ENCODE peak calls at places on chromosomes 2 and 18, in eight cellular contexts. One of them, this sample, is unnamed.

GRCh38 chr2:25078171-25079049 is 36.5 kb downstream of the EFR3B start:
- DNase-seq in COR-L47: peak
- DNase-seq in HS-5: peak
- DNase-seq in right cardiac atrium: peak
- DNase-seq in CD4-positive, alpha-beta T cell: no peak
- DNase-seq in HCEC 1CT: peak
- DNase-seq in IMR-90: peak
- DNase-seq in SHP77: peak
- DNase-seq in this sample: peak

GRCh38 chr2:74222300-74222650 is 23.9 kb downstream of the MTHFD2 start:
- DNase-seq in HS-5: no peak
- DNase-seq in right cardiac atrium: no peak
- DNase-seq in CD4-positive, alpha-beta T cell: no peak
- DNase-seq in COR-L47: no peak
- DNase-seq in HCEC 1CT: no peak
- DNase-seq in SHP77: no peak
- DNase-seq in IMR-90: no peak
- DNase-seq in this sample: no peak

GRCh38 chr2:46014911-46015654 is 282.1 kb upstream of the EPAS1 start:
- DNase-seq in IMR-90: no peak
- DNase-seq in COR-L47: no peak
- DNase-seq in HCEC 1CT: no peak
- DNase-seq in CD4-positive, alpha-beta T cell: no peak
- DNase-seq in HS-5: no peak
- DNase-seq in right cardiac atrium: peak
- DNase-seq in SHP77: no peak
- DNase-seq in this sample: no peak

GRCh38 chr18:78596794-78597193 is 382.8 kb upstream of the SALL3 start:
- DNase-seq in HCEC 1CT: no peak
- DNase-seq in COR-L47: no peak
- DNase-seq in right cardiac atrium: no peak
- DNase-seq in CD4-positive, alpha-beta T cell: no peak
- DNase-seq in IMR-90: no peak
- DNase-seq in HS-5: no peak
- DNase-seq in SHP77: no peak
- DNase-seq in this sample: no peak

GRCh38 chr2:70716951-70717350 is 51.0 kb downstream of the ADD2 start:
- DNase-seq in right cardiac atrium: no peak
- DNase-seq in CD4-positive, alpha-beta T cell: no peak
- DNase-seq in COR-L47: no peak
- DNase-seq in IMR-90: no peak
- DNase-seq in HS-5: no peak
- DNase-seq in HCEC 1CT: no peak
- DNase-seq in SHP77: no peak
- DNase-seq in this sample: no peak

GRCh38 chr2:158079672-158080071 is 22.0 kb upstream of the UPP2 start:
- DNase-seq in HS-5: peak
- DNase-seq in right cardiac atrium: no peak
- DNase-seq in HCEC 1CT: no peak
- DNase-seq in SHP77: peak
- DNase-seq in IMR-90: peak
- DNase-seq in COR-L47: no peak
- DNase-seq in CD4-positive, alpha-beta T cell: no peak
- DNase-seq in this sample: peak

GRCh38 chr18:48072428-48073204 is 142.2 kb upstream of the SMAD2 start:
- DNase-seq in right cardiac atrium: peak
- DNase-seq in HS-5: no peak
- DNase-seq in COR-L47: no peak
- DNase-seq in CD4-positive, alpha-beta T cell: no peak
- DNase-seq in HCEC 1CT: no peak
- DNase-seq in IMR-90: no peak
- DNase-seq in SHP77: no peak
- DNase-seq in this sample: no peak

GRCh38 chr2:190023860-190024259 is 38.7 kb downstream of the MSTN start:
- DNase-seq in CD4-positive, alpha-beta T cell: no peak
- DNase-seq in HS-5: no peak
- DNase-seq in COR-L47: peak
- DNase-seq in SHP77: peak
- DNase-seq in IMR-90: peak
- DNase-seq in right cardiac atrium: no peak
- DNase-seq in HCEC 1CT: peak
- DNase-seq in this sample: peak

GRCh38 chr2:204550738-204551137 is 5.5 kb downstream of the PARD3B start:
- DNase-seq in HS-5: peak
- DNase-seq in SHP77: no peak
- DNase-seq in CD4-positive, alpha-beta T cell: no peak
- DNase-seq in HCEC 1CT: peak
- DNase-seq in right cardiac atrium: no peak
- DNase-seq in IMR-90: peak
- DNase-seq in COR-L47: no peak
- DNase-seq in this sample: no peak

GRCh38 chr18:61833387-61833786 is 59.4 kb downstream of the RNF152 start:
- DNase-seq in IMR-90: peak
- DNase-seq in SHP77: no peak
- DNase-seq in HCEC 1CT: peak
- DNase-seq in HS-5: no peak
- DNase-seq in right cardiac atrium: no peak
- DNase-seq in COR-L47: no peak
- DNase-seq in CD4-positive, alpha-beta T cell: no peak
- DNase-seq in this sample: no peak

GRCh38 chr2:98828793-98829371 is 98.0 kb upstream of the MGAT4A start:
- DNase-seq in right cardiac atrium: no peak
- DNase-seq in CD4-positive, alpha-beta T cell: no peak
- DNase-seq in HS-5: no peak
- DNase-seq in COR-L47: no peak
- DNase-seq in IMR-90: no peak
- DNase-seq in HCEC 1CT: no peak
- DNase-seq in SHP77: peak
- DNase-seq in this sample: no peak

GRCh38 chr2:40213071-40213470 is 238.8 kb downstream of the SLC8A1 start:
- DNase-seq in IMR-90: peak
- DNase-seq in right cardiac atrium: no peak
- DNase-seq in HCEC 1CT: peak
- DNase-seq in CD4-positive, alpha-beta T cell: no peak
- DNase-seq in SHP77: no peak
- DNase-seq in HS-5: peak
- DNase-seq in COR-L47: no peak
- DNase-seq in this sample: no peak

GRCh38 chr2:168278424-168278888 is 31.1 kb upstream of the STK39 start:
- DNase-seq in SHP77: no peak
- DNase-seq in HS-5: no peak
- DNase-seq in IMR-90: peak
- DNase-seq in right cardiac atrium: no peak
- DNase-seq in HCEC 1CT: peak
- DNase-seq in COR-L47: peak
- DNase-seq in CD4-positive, alpha-beta T cell: no peak
- DNase-seq in this sample: peak

GRCh38 chr2:150339282-150339681 is 148.2 kb downstream of the RND3 start:
- DNase-seq in right cardiac atrium: no peak
- DNase-seq in IMR-90: peak
- DNase-seq in HS-5: peak
- DNase-seq in SHP77: no peak
- DNase-seq in HCEC 1CT: peak
- DNase-seq in COR-L47: no peak
- DNase-seq in CD4-positive, alpha-beta T cell: no peak
- DNase-seq in this sample: no peak

GRCh38 chr2:236535024-236535423 is 34.6 kb upstream of the ACKR3 start:
- DNase-seq in right cardiac atrium: no peak
- DNase-seq in HCEC 1CT: no peak
- DNase-seq in CD4-positive, alpha-beta T cell: no peak
- DNase-seq in SHP77: no peak
- DNase-seq in HS-5: peak
- DNase-seq in IMR-90: peak
- DNase-seq in COR-L47: no peak
- DNase-seq in this sample: no peak

GRCh38 chr2:20490300-20491181 is 43.7 kb downstream of the RHOB start:
- DNase-seq in right cardiac atrium: peak
- DNase-seq in HS-5: no peak
- DNase-seq in HCEC 1CT: no peak
- DNase-seq in IMR-90: peak
- DNase-seq in COR-L47: no peak
- DNase-seq in CD4-positive, alpha-beta T cell: no peak
- DNase-seq in SHP77: no peak
- DNase-seq in this sample: no peak

GRCh38 chr2:120175000-120175581 is 48.1 kb downstream of the TMEM185B start:
- DNase-seq in right cardiac atrium: no peak
- DNase-seq in IMR-90: peak
- DNase-seq in HS-5: peak
- DNase-seq in HCEC 1CT: peak
- DNase-seq in COR-L47: peak
- DNase-seq in SHP77: peak
- DNase-seq in CD4-positive, alpha-beta T cell: no peak
- DNase-seq in this sample: no peak

GRCh38 chr2:157684940-157685466 is 56.3 kb upstream of the ACVR1C start:
- DNase-seq in right cardiac atrium: no peak
- DNase-seq in SHP77: no peak
- DNase-seq in COR-L47: no peak
- DNase-seq in HCEC 1CT: no peak
- DNase-seq in IMR-90: no peak
- DNase-seq in HS-5: no peak
- DNase-seq in CD4-positive, alpha-beta T cell: no peak
- DNase-seq in this sample: no peak

GRCh38 chr2:211114826-211115450 is 558.5 kb downstream of the CPS1 start:
- DNase-seq in right cardiac atrium: no peak
- DNase-seq in IMR-90: no peak
- DNase-seq in COR-L47: no peak
- DNase-seq in HCEC 1CT: peak
- DNase-seq in HS-5: no peak
- DNase-seq in SHP77: no peak
- DNase-seq in CD4-positive, alpha-beta T cell: no peak
- DNase-seq in this sample: no peak

GRCh38 chr2:233822781-233823730 is 31.3 kb downstream of the HJURP start:
- DNase-seq in COR-L47: no peak
- DNase-seq in right cardiac atrium: no peak
- DNase-seq in HCEC 1CT: no peak
- DNase-seq in IMR-90: no peak
- DNase-seq in CD4-positive, alpha-beta T cell: no peak
- DNase-seq in HS-5: no peak
- DNase-seq in SHP77: no peak
- DNase-seq in this sample: no peak

GRCh38 chr18:34647251-34647650 is 62.8 kb upstream of the DTNA start:
- DNase-seq in HS-5: no peak
- DNase-seq in IMR-90: no peak
- DNase-seq in SHP77: no peak
- DNase-seq in CD4-positive, alpha-beta T cell: no peak
- DNase-seq in HCEC 1CT: no peak
- DNase-seq in COR-L47: no peak
- DNase-seq in right cardiac atrium: no peak
- DNase-seq in this sample: no peak

GRCh38 chr18:3494245-3494526 is 44.2 kb downstream of the TGIF1 start:
- DNase-seq in SHP77: no peak
- DNase-seq in COR-L47: no peak
- DNase-seq in HCEC 1CT: no peak
- DNase-seq in CD4-positive, alpha-beta T cell: no peak
- DNase-seq in IMR-90: no peak
- DNase-seq in right cardiac atrium: no peak
- DNase-seq in HS-5: no peak
- DNase-seq in this sample: no peak

GRCh38 chr2:147006724-147007123 is 838.1 kb upstream of the ACVR2A start:
- DNase-seq in CD4-positive, alpha-beta T cell: no peak
- DNase-seq in right cardiac atrium: no peak
- DNase-seq in SHP77: no peak
- DNase-seq in HS-5: no peak
- DNase-seq in IMR-90: no peak
- DNase-seq in COR-L47: no peak
- DNase-seq in HCEC 1CT: peak
- DNase-seq in this sample: no peak

GRCh38 chr18:65753520-65753919 is 2.7 kb downstream of the CDH7 start:
- DNase-seq in HS-5: no peak
- DNase-seq in IMR-90: no peak
- DNase-seq in right cardiac atrium: no peak
- DNase-seq in CD4-positive, alpha-beta T cell: no peak
- DNase-seq in COR-L47: peak
- DNase-seq in HCEC 1CT: no peak
- DNase-seq in SHP77: peak
- DNase-seq in this sample: no peak

GRCh38 chr2:72935611-72935957 is 18.3 kb downstream of the EMX1 start:
- DNase-seq in HCEC 1CT: no peak
- DNase-seq in CD4-positive, alpha-beta T cell: no peak
- DNase-seq in right cardiac atrium: no peak
- DNase-seq in IMR-90: no peak
- DNase-seq in SHP77: no peak
- DNase-seq in COR-L47: no peak
- DNase-seq in HS-5: no peak
- DNase-seq in this sample: no peak

GRCh38 chr2:39091063-39091462 is 29.8 kb downstream of the SOS1 start:
- DNase-seq in HS-5: no peak
- DNase-seq in right cardiac atrium: no peak
- DNase-seq in IMR-90: no peak
- DNase-seq in HCEC 1CT: no peak
- DNase-seq in COR-L47: no peak
- DNase-seq in CD4-positive, alpha-beta T cell: no peak
- DNase-seq in SHP77: no peak
- DNase-seq in this sample: no peak

GRCh38 chr2:207231106-207231860 is 65.5 kb upstream of the KLF7 start:
- DNase-seq in right cardiac atrium: no peak
- DNase-seq in IMR-90: no peak
- DNase-seq in SHP77: no peak
- DNase-seq in COR-L47: no peak
- DNase-seq in HCEC 1CT: no peak
- DNase-seq in HS-5: no peak
- DNase-seq in CD4-positive, alpha-beta T cell: no peak
- DNase-seq in this sample: no peak

GRCh38 chr2:26164231-26164630 is 8.7 kb upstream of the GAREM2 start:
- DNase-seq in HS-5: no peak
- DNase-seq in CD4-positive, alpha-beta T cell: no peak
- DNase-seq in HCEC 1CT: no peak
- DNase-seq in IMR-90: no peak
- DNase-seq in COR-L47: no peak
- DNase-seq in right cardiac atrium: no peak
- DNase-seq in SHP77: no peak
- DNase-seq in this sample: no peak

GRCh38 chr2:23436346-23437099 is 51.5 kb downstream of the KLHL29 start:
- DNase-seq in HS-5: no peak
- DNase-seq in SHP77: no peak
- DNase-seq in right cardiac atrium: no peak
- DNase-seq in HCEC 1CT: no peak
- DNase-seq in COR-L47: no peak
- DNase-seq in IMR-90: peak
- DNase-seq in CD4-positive, alpha-beta T cell: peak
- DNase-seq in this sample: no peak